ENCODE peak calls at places on chromosomes 2 and 18, in five cellular contexts. L is A172; V is AML-193; Q is stimulated activated CD4-positive, alpha-beta T cell treated with anti-CD3 and anti-CD28 coated beads, Interleukin-15, amount 100 ng/mL, for 24 hours; T is RPMI7951. W is an unnamed sample.

GRCh38 chr2:210250577-210250976 is 25.3 kb upstream of the ACADL start:
- DNase-seq in L (no peak), V (no peak), Q (no peak), T (no peak), W (no peak)

GRCh38 chr18:78105611-78106010 is 856.0 kb downstream of the GALR1 start:
- DNase-seq in L (no peak), V (no peak), Q (no peak), T (no peak), W (no peak)

GRCh38 chr2:214904176-214904575 is 94.7 kb upstream of the BARD1 start:
- DNase-seq in L (no peak), V (no peak), Q (no peak), T (no peak), W (no peak)

GRCh38 chr2:79771530-79771929 is 258.7 kb downstream of the CTNNA2 start:
- DNase-seq in L (no peak), V (no peak), Q (no peak), T (no peak), W (no peak)

GRCh38 chr2:179877601-179878364 is 16.4 kb upstream of the ZNF385B start:
- DNase-seq in L (no peak), V (no peak), Q (no peak), T (no peak), W (no peak)

GRCh38 chr2:219551412-219551811 is 7.6 kb downstream of the TMEM198 start:
- DNase-seq in L (peak), V (no peak), Q (no peak), T (peak), W (no peak)

GRCh38 chr2:14420851-14421250 is 211.7 kb upstream of the LRATD1 start:
- DNase-seq in L (peak), V (no peak), Q (no peak), T (peak), W (no peak)

GRCh38 chr2:240983361-240983995 is 14.9 kb upstream of the SNED1 start:
- DNase-seq in L (no peak), V (no peak), Q (peak), T (peak), W (peak)

GRCh38 chr2:16623046-16623445 is 42.6 kb downstream of the CYRIA start:
- DNase-seq in L (peak), V (no peak), Q (no peak), T (peak), W (no peak)

GRCh38 chr2:9112079-9112721 is 94.4 kb upstream of the ASAP2 start:
- DNase-seq in L (peak), V (no peak), Q (no peak), T (peak), W (no peak)

GRCh38 chr2:235605999-235606715 is 112.3 kb downstream of the AGAP1 start:
- DNase-seq in L (peak), V (no peak), Q (no peak), T (peak), W (no peak)

GRCh38 chr2:235098273-235098672 is 146.5 kb downstream of the SH3BP4 start:
- DNase-seq in L (peak), V (no peak), Q (no peak), T (no peak), W (no peak)

GRCh38 chr2:62529758-62530157 is 23.8 kb upstream of the TMEM17 start:
- DNase-seq in L (no peak), V (no peak), Q (no peak), T (no peak), W (no peak)

W was measured in NCI-H1694.